ENCODE peak calls at places on chromosomes 13 and 19, in eight cellular contexts. V is WERI-Rb-1; O is endodermal cell; L is mesendoderm; T is tibial artery; K is ascending aorta; F is effector memory CD4-positive, alpha-beta T cell; P is GM12878. I is an unnamed sample.

GRCh38 chr19:44741841-44742352 is 6.6 kb upstream of the BCL3 start:
- DNase-seq in T (peak), F (no peak), L (peak), P (no peak), K (peak), O (peak), V (peak), I (peak)

GRCh38 chr19:55487884-55488687 is at the start of gene SSC5D:
- DNase-seq in K (no peak), V (peak), L (peak), P (no peak), F (no peak), T (no peak), O (peak), I (no peak)

GRCh38 chr13:101711307-101712025 is 259.0 kb downstream of the ITGBL1 start:
- DNase-seq in F (no peak), V (no peak), T (no peak), K (no peak), L (no peak), O (no peak), P (no peak), I (no peak)

GRCh38 chr13:100789968-100790367 is 115.4 kb upstream of the TMTC4 start:
- DNase-seq in T (no peak), F (no peak), L (no peak), P (no peak), K (no peak), O (no peak), V (no peak), I (no peak)

GRCh38 chr13:45105895-45106294 is 14.4 kb upstream of the GTF2F2 start:
- DNase-seq in T (no peak), V (no peak), O (no peak), K (no peak), P (no peak), F (no peak), L (no peak), I (no peak)

GRCh38 chr19:28544451-28545261 is 668.3 kb downstream of the UQCRFS1 start:
- DNase-seq in L (no peak), F (no peak), V (no peak), P (no peak), T (no peak), O (no peak), K (no peak), I (no peak)

GRCh38 chr19:46753420-46754155 is 7.3 kb upstream of the STRN4 start:
- DNase-seq in K (no peak), V (peak), L (peak), O (peak), T (no peak), F (peak), P (no peak), I (peak)

GRCh38 chr19:42024622-42025111 is 30.6 kb upstream of the ATP1A3 start:
- DNase-seq in L (no peak), T (no peak), O (no peak), F (no peak), V (no peak), K (no peak), P (no peak), I (no peak)

GRCh38 chr13:46667687-46668281 is 114.8 kb downstream of the LRCH1 start:
- DNase-seq in T (no peak), O (no peak), F (no peak), V (no peak), K (no peak), L (no peak), P (no peak), I (no peak)

GRCh38 chr19:18120127-18120526 is 22.5 kb downstream of the MAST3 start:
- DNase-seq in P (no peak), L (no peak), F (no peak), K (no peak), O (no peak), T (no peak), V (no peak), I (no peak)

GRCh38 chr13:101397742-101398141 is 18.6 kb downstream of the NALCN start:
- DNase-seq in L (no peak), F (no peak), K (no peak), T (no peak), P (no peak), O (no peak), V (no peak), I (no peak)

GRCh38 chr19:11172576-11172975 is 17.0 kb upstream of the SPC24 start:
- DNase-seq in O (no peak), P (no peak), V (no peak), F (no peak), K (no peak), L (no peak), T (no peak), I (no peak)
- H3K27ac ChIP-seq in O (no peak), P (no peak), V (no peak), F (no peak), K (peak), L (no peak), T (peak), I (no peak)

DNA sequence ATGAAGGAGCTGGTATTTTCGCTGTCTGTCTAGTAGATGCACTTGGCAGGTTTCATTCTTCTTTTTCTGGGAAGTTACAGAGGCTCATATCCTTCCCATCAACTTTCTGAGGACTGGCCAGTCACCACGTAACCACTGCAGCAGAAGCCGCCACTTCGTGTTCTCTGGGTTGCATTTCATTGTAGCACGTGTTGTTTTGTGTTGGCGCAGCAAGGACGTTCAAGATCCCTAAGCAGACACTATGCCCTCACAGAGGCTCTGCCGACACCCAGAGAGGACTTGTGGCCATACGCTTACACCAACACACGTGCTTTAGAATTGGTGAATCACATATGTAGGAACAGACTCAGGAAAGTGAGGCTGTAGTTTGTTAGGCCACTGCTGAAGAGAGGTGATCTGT is 42.2 kb upstream of the TEX29 start:
- DNase-seq in O (no peak), V (no peak), L (no peak), K (no peak), F (no peak), P (no peak), T (no peak), I (no peak)
- H3K27ac ChIP-seq in O (no peak), V (no peak), L (no peak), K (peak), F (no peak), P (no peak), T (no peak), I (peak)

GRCh38 chr19:29668746-29669609 is 3.7 kb downstream of the PLEKHF1 start:
- DNase-seq in F (no peak), L (no peak), T (peak), V (no peak), P (no peak), O (no peak), K (no peak), I (no peak)
- H3K27ac ChIP-seq in F (peak), L (no peak), T (no peak), V (no peak), P (peak), O (no peak), K (peak), I (no peak)

GRCh38 chr13:84864341-84864740 is 934.9 kb downstream of the SLITRK6 start:
- DNase-seq in T (no peak), P (no peak), K (no peak), V (no peak), F (no peak), O (no peak), L (no peak), I (no peak)
- H3K27ac ChIP-seq in T (no peak), P (no peak), K (no peak), V (no peak), F (no peak), O (no peak), L (no peak), I (no peak)